ENCODE peak calls at places on chromosomes 12 and 14, in four cellular contexts. One of them, this sample, is unnamed.

GRCh38 chr14:44404021-44404420 is 103.1 kb downstream of the FSCB start:
- DNase-seq in cardiac muscle cell: peak; percentile 36
- DNase-seq in esophagus squamous epithelium: no peak
- DNase-seq in stimulated activated CD4-positive, alpha-beta T cell treated with anti-CD3 and anti-CD28 coated beads, Interleukin-4, amount 100 ng/mL, for 48 hours: no peak
- DNase-seq in this sample: no peak

GRCh38 chr12:48221645-48222044 is 18.6 kb upstream of the OR10AD1 start:
- DNase-seq in cardiac muscle cell: peak; percentile 7
- DNase-seq in esophagus squamous epithelium: no peak
- DNase-seq in stimulated activated CD4-positive, alpha-beta T cell treated with anti-CD3 and anti-CD28 coated beads, Interleukin-4, amount 100 ng/mL, for 48 hours: no peak
- DNase-seq in this sample: no peak

GRCh38 chr12:64181504-64182291 is 40.4 kb downstream of the KICS2 start:
- DNase-seq in cardiac muscle cell: peak; percentile 92
- DNase-seq in esophagus squamous epithelium: no peak
- DNase-seq in stimulated activated CD4-positive, alpha-beta T cell treated with anti-CD3 and anti-CD28 coated beads, Interleukin-4, amount 100 ng/mL, for 48 hours: peak; percentile 0
- DNase-seq in this sample: no peak

GRCh38 chr14:95265106-95266094 is 54.3 kb downstream of the CLMN start:
- DNase-seq in cardiac muscle cell: peak; percentile 93
- DNase-seq in esophagus squamous epithelium: no peak
- DNase-seq in stimulated activated CD4-positive, alpha-beta T cell treated with anti-CD3 and anti-CD28 coated beads, Interleukin-4, amount 100 ng/mL, for 48 hours: peak; percentile 50
- DNase-seq in this sample: peak; percentile 39

GRCh38 chr12:113862570-113863454 is 103.3 kb downstream of the RBM19 start:
- DNase-seq in cardiac muscle cell: peak; percentile 88
- DNase-seq in esophagus squamous epithelium: no peak
- DNase-seq in stimulated activated CD4-positive, alpha-beta T cell treated with anti-CD3 and anti-CD28 coated beads, Interleukin-4, amount 100 ng/mL, for 48 hours: no peak
- DNase-seq in this sample: no peak

GRCh38 chr12:81381951-81382350 is 304.1 kb downstream of the ACSS3 start:
- DNase-seq in cardiac muscle cell: no peak
- DNase-seq in esophagus squamous epithelium: no peak
- DNase-seq in stimulated activated CD4-positive, alpha-beta T cell treated with anti-CD3 and anti-CD28 coated beads, Interleukin-4, amount 100 ng/mL, for 48 hours: no peak
- DNase-seq in this sample: no peak

GRCh38 chr12:39532448-39532847 is 87.2 kb downstream of the ABCD2 start:
- DNase-seq in cardiac muscle cell: no peak
- DNase-seq in esophagus squamous epithelium: no peak
- DNase-seq in stimulated activated CD4-positive, alpha-beta T cell treated with anti-CD3 and anti-CD28 coated beads, Interleukin-4, amount 100 ng/mL, for 48 hours: no peak
- DNase-seq in this sample: no peak

GRCh38 chr12:47789712-47790489 is 16.9 kb downstream of the SLC48A1 start:
- DNase-seq in cardiac muscle cell: no peak
- DNase-seq in esophagus squamous epithelium: no peak
- DNase-seq in stimulated activated CD4-positive, alpha-beta T cell treated with anti-CD3 and anti-CD28 coated beads, Interleukin-4, amount 100 ng/mL, for 48 hours: no peak
- DNase-seq in this sample: no peak

GRCh38 chr14:32925439-32925838 is 13.2 kb upstream of the NPAS3 start:
- DNase-seq in cardiac muscle cell: no peak
- DNase-seq in esophagus squamous epithelium: no peak
- DNase-seq in stimulated activated CD4-positive, alpha-beta T cell treated with anti-CD3 and anti-CD28 coated beads, Interleukin-4, amount 100 ng/mL, for 48 hours: no peak
- DNase-seq in this sample: no peak

GRCh38 chr14:100575266-100575995 is 11.8 kb downstream of the BEGAIN start:
- DNase-seq in cardiac muscle cell: no peak
- DNase-seq in esophagus squamous epithelium: no peak
- DNase-seq in stimulated activated CD4-positive, alpha-beta T cell treated with anti-CD3 and anti-CD28 coated beads, Interleukin-4, amount 100 ng/mL, for 48 hours: no peak
- DNase-seq in this sample: no peak

GRCh38 chr12:121620328-121620891 is 5.9 kb upstream of the ORAI1 start:
- DNase-seq in cardiac muscle cell: no peak
- DNase-seq in esophagus squamous epithelium: no peak
- DNase-seq in stimulated activated CD4-positive, alpha-beta T cell treated with anti-CD3 and anti-CD28 coated beads, Interleukin-4, amount 100 ng/mL, for 48 hours: no peak
- DNase-seq in this sample: no peak

GRCh38 chr12:52054231-52054837 is 3.1 kb downstream of the NR4A1 start:
- DNase-seq in cardiac muscle cell: peak; percentile 42
- DNase-seq in esophagus squamous epithelium: no peak
- DNase-seq in stimulated activated CD4-positive, alpha-beta T cell treated with anti-CD3 and anti-CD28 coated beads, Interleukin-4, amount 100 ng/mL, for 48 hours: no peak
- DNase-seq in this sample: no peak

GRCh38 chr14:98993818-98994217 is 278.2 kb downstream of the BCL11B start:
- DNase-seq in cardiac muscle cell: no peak
- DNase-seq in esophagus squamous epithelium: no peak
- DNase-seq in stimulated activated CD4-positive, alpha-beta T cell treated with anti-CD3 and anti-CD28 coated beads, Interleukin-4, amount 100 ng/mL, for 48 hours: no peak
- DNase-seq in this sample: no peak

GRCh38 chr14:67856806-67857205 is 37.2 kb downstream of the RAD51B start:
- DNase-seq in cardiac muscle cell: peak; percentile 34
- DNase-seq in esophagus squamous epithelium: no peak
- DNase-seq in stimulated activated CD4-positive, alpha-beta T cell treated with anti-CD3 and anti-CD28 coated beads, Interleukin-4, amount 100 ng/mL, for 48 hours: no peak
- DNase-seq in this sample: no peak

GRCh38 chr14:38254565-38255407 is 1.1 kb downstream of the CLEC14A start:
- DNase-seq in cardiac muscle cell: peak; percentile 33
- DNase-seq in esophagus squamous epithelium: no peak
- DNase-seq in stimulated activated CD4-positive, alpha-beta T cell treated with anti-CD3 and anti-CD28 coated beads, Interleukin-4, amount 100 ng/mL, for 48 hours: no peak
- DNase-seq in this sample: no peak

GRCh38 chr14:65620195-65620594 is 207.7 kb downstream of the FUT8 start:
- DNase-seq in cardiac muscle cell: peak; percentile 6
- DNase-seq in esophagus squamous epithelium: no peak
- DNase-seq in stimulated activated CD4-positive, alpha-beta T cell treated with anti-CD3 and anti-CD28 coated beads, Interleukin-4, amount 100 ng/mL, for 48 hours: no peak
- DNase-seq in this sample: no peak

GRCh38 chr12:45234134-45234865 is 18.4 kb downstream of the ANO6 start:
- DNase-seq in cardiac muscle cell: peak; percentile 97
- DNase-seq in esophagus squamous epithelium: no peak
- DNase-seq in stimulated activated CD4-positive, alpha-beta T cell treated with anti-CD3 and anti-CD28 coated beads, Interleukin-4, amount 100 ng/mL, for 48 hours: no peak
- DNase-seq in this sample: no peak

GRCh38 chr14:29814153-29815057 is 113.2 kb downstream of the PRKD1 start:
- DNase-seq in cardiac muscle cell: peak; percentile 76
- DNase-seq in esophagus squamous epithelium: no peak
- DNase-seq in stimulated activated CD4-positive, alpha-beta T cell treated with anti-CD3 and anti-CD28 coated beads, Interleukin-4, amount 100 ng/mL, for 48 hours: no peak
- DNase-seq in this sample: no peak